ENCODE peak calls at places on chromosomes 2 and 18, in four cellular contexts. P is SK-N-SH, L is K562, K is HepG2. V is an unnamed sample.
A peak's percentile ranks its signal among the peaks of the same experiment; 100 is the strongest.

GRCh38 chr2:74618410-74619083 is 29.6 kb downstream of the M1AP start:
- DNase-seq in K (no peak), L (no peak), P (no peak), V (no peak)

GRCh38 chr2:100286318-100286717 is 36.0 kb downstream of the LONRF2 start:
- DNase-seq in K (no peak), L (no peak), P (no peak), V (no peak)

GRCh38 chr2:15142069-15142689 is 419.0 kb downstream of the NBAS start:
- DNase-seq in K (peak; percentile 18), L (no peak), P (no peak), V (peak; percentile 84)

GRCh38 chr2:98975611-98976010 is 39.6 kb upstream of the CRACDL start:
- DNase-seq in K (no peak), L (no peak), P (no peak), V (no peak)

GRCh38 chr2:143841935-143842334 is 678.0 kb downstream of the ZEB2 start:
- DNase-seq in P (peak; percentile 21), L (no peak), K (no peak), V (no peak)

GRCh38 chr2:63827749-63828148 is 13.9 kb upstream of the UGP2 start:
- DNase-seq in K (peak; percentile 92), P (no peak), L (no peak), V (no peak)

GRCh38 chr2:204560902-204561301 is 15.6 kb downstream of the PARD3B start:
- DNase-seq in K (no peak), P (no peak), L (no peak), V (no peak)

GRCh38 chr2:50895058-50895457 is 136.9 kb downstream of the NRXN1 start:
- DNase-seq in K (no peak), L (no peak), P (no peak), V (no peak)

GRCh38 chr2:159904127-159904564 is 106.1 kb upstream of the CD302 start:
- DNase-seq in K (no peak), L (no peak), P (no peak), V (no peak)

GRCh38 chr2:11656671-11657101 is 13.3 kb downstream of the NTSR2 start:
- DNase-seq in K (no peak), L (peak; percentile 48), P (no peak), V (no peak)

GRCh38 chr2:120541553-120541932 is 194.1 kb upstream of the GLI2 start:
- DNase-seq in L (no peak), P (no peak), K (no peak), V (no peak)

GRCh38 chr2:163453920-163454319 is 281.9 kb downstream of the FIGN start:
- DNase-seq in L (no peak), K (no peak), P (no peak), V (no peak)

GRCh38 chr2:221807706-221808105 is 235.6 kb upstream of the EPHA4 start:
- DNase-seq in L (no peak), K (no peak), P (no peak), V (no peak)

GRCh38 chr2:127437056-127437455 is 18.8 kb downstream of the PROC start:
- DNase-seq in L (no peak), K (no peak), P (no peak), V (no peak)

GRCh38 chr2:217792611-217793527 is 209.9 kb downstream of the TNS1 start:
- DNase-seq in K (peak; percentile 64), L (no peak), P (peak; percentile 16), V (no peak)

GRCh38 chr2:70958759-70959158 is 19.7 kb upstream of the ANKRD53 start:
- DNase-seq in P (no peak), L (no peak), K (no peak), V (no peak)

GRCh38 chr2:95272299-95272751 is 1.9 kb upstream of the PROM2 start:
- DNase-seq in P (no peak), K (no peak), L (no peak), V (no peak)

GRCh38 chr2:181106229-181106628 is 125.8 kb downstream of the UBE2E3 start:
- DNase-seq in L (no peak), K (no peak), P (peak; percentile 57), V (no peak)

GRCh38 chr2:233089851-233090250 is 29.7 kb downstream of the INPP5D start:
- DNase-seq in P (no peak), L (no peak), K (no peak), V (no peak)

GRCh38 chr2:191959209-191959608 is 112.3 kb upstream of the CAVIN2 start:
- DNase-seq in K (peak; percentile 4), P (no peak), L (no peak), V (no peak)

GRCh38 chr2:72006188-72006736 is 141.4 kb downstream of the CYP26B1 start:
- DNase-seq in L (no peak), P (no peak), K (no peak), V (no peak)

GRCh38 chr2:46615555-46616487 is 136.5 kb downstream of the TMEM247 start:
- DNase-seq in L (no peak), P (no peak), K (peak; percentile 54), V (no peak)

GRCh38 chr2:47321006-47321405 is 82.0 kb upstream of the MSH2 start:
- DNase-seq in P (no peak), K (no peak), L (no peak), V (no peak)

GRCh38 chr18:60277855-60278480 is 94.6 kb downstream of the MC4R start:
- DNase-seq in K (no peak), P (no peak), L (no peak), V (no peak)

GRCh38 chr18:63848159-63848558 is 39.3 kb upstream of the SERPINB2 start:
- DNase-seq in L (peak; percentile 5), P (peak; percentile 22), K (peak; percentile 39), V (no peak)

GRCh38 chr2:179272406-179273192 is 8.0 kb upstream of the SESTD1 start:
- DNase-seq in L (no peak), K (peak; percentile 96), P (no peak), V (no peak)

GRCh38 chr2:190930411-190930810 is 49.8 kb downstream of the GLS start:
- DNase-seq in L (no peak), P (no peak), K (no peak), V (no peak)
- TF ChIP-seq NFIC in L (no peak), P (no peak), K (no peak), V (no peak)

GRCh38 chr18:14933049-14933851 is 185.3 kb downstream of the ANKRD30B start:
- DNase-seq in K (no peak), L (no peak), P (no peak), V (no peak)

GRCh38 chr18:14928396-14928795 is 180.4 kb downstream of the ANKRD30B start:
- DNase-seq in L (no peak), K (no peak), P (no peak), V (no peak)

GRCh38 chr18:14927701-14928100 is 179.7 kb downstream of the ANKRD30B start:
- DNase-seq in L (no peak), K (no peak), P (no peak), V (no peak)

GRCh38 chr18:14930076-14930475 is 182.1 kb downstream of the ANKRD30B start:
- DNase-seq in P (no peak), K (no peak), L (no peak), V (no peak)

GRCh38 chr18:14930576-14930975 is 182.6 kb downstream of the ANKRD30B start:
- DNase-seq in P (no peak), L (no peak), K (no peak), V (no peak)
- TF ChIP-seq NFIC in P (no peak), L (no peak), K (no peak), V (no peak)

GRCh38 chr2:173001664-173002604 is 73.7 kb upstream of the MAP3K20 start:
- DNase-seq in L (no peak), P (no peak), K (no peak), V (no peak)
- TF ChIP-seq NFIC in L (no peak), P (no peak), K (no peak), V (no peak)

GRCh38 chr2:44549856-44550255 is 188.1 kb downstream of the CAMKMT start:
- DNase-seq in L (no peak), K (no peak), P (no peak), V (no peak)

GRCh38 chr2:44549099-44549471 is 187.3 kb downstream of the CAMKMT start:
- DNase-seq in L (no peak), K (no peak), P (no peak), V (no peak)

GRCh38 chr2:44551497-44551896 is 189.8 kb downstream of the CAMKMT start:
- DNase-seq in K (no peak), P (no peak), L (no peak), V (no peak)

GRCh38 chr2:44551001-44551400 is 189.3 kb downstream of the CAMKMT start:
- DNase-seq in P (no peak), K (no peak), L (no peak), V (no peak)

DNA sequence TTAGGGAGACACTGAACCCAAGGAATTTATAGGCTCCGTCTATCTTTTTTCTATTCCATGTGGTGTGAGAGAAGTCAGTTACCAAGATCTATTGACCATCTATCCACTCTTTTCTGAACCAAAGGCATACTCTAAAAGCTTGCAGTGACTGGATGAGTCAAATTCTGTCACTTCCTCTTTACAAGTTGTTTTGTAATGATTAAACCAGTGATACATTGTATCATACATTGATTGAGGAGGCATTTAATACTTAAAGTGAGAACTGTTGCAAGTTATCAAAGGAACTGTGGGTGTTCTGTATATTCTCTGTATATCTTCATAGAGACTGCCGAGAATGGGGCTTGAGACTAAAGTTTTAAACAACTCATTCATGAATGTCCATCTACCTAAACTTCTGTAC is 188.8 kb downstream of the CAMKMT start:
- DNase-seq in L (no peak), P (no peak), K (no peak), V (no peak)
- TF ChIP-seq NFIC in L (no peak), P (no peak), K (no peak), V (peak; percentile 29)

GRCh38 chr18:48783616-48784520 is 166.9 kb downstream of the SMAD7 start:
- DNase-seq in L (no peak), K (no peak), P (no peak), V (no peak)
- TF ChIP-seq NFIC in L (no peak), K (no peak), P (no peak), V (no peak)

DNA sequence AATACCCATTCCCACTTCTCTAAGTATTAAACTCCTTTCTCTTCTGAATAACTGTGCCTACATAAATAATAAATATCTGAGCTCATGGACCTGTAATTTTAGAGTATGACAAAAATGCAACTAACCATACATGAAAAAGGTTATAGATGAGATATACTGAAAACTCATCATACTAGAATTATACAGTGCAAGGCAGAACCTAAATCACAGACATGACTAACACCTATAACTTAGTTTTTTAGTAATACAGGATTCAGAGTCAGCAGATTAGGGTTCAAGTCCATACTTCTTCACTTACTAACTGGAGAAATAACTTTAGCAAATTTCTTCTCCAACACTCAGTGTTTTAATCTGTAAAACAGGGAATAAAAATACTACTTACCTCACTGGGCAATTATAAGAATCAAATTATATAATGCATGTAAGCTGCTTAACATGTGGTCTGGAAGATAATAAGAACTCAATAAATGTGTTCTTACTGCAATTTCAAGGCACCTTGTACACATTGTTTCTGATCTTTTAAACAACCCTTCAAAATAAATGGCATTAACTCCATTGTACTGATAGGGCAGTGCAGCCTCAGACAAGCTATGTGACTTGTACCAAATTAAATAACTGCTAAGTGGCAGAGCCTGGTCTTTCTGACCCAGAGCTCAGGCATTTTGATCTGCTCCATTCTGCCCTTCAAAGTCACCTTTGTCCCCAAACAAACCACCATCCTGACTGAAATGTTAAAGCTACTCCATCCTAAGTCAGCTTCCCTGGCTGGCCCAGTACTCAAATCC is 39.6 kb upstream of the KLF7 start:
- DNase-seq in P (no peak), L (no peak), K (no peak), V (no peak)
- TF ChIP-seq NFIC in P (no peak), L (no peak), K (no peak), V (no peak)

GRCh38 chr18:38329145-38329544 is 763.5 kb upstream of the CELF4 start:
- DNase-seq in K (no peak), L (no peak), P (no peak), V (no peak)

GRCh38 chr18:38330573-38330972 is 765.0 kb upstream of the CELF4 start:
- DNase-seq in K (no peak), L (no peak), P (no peak), V (no peak)
- TF ChIP-seq NFIC in K (no peak), L (no peak), P (no peak), V (no peak)